ENCODE peak calls at places on chromosomes 6 and 20, in seven cellular contexts. F is HepG2, V is A549, I is K562, Y is HL-60, Q is GM23338, L is GM12878. H is an unnamed sample.

GRCh38 chr20:54025166-54025835 is 45.1 kb downstream of the BCAS1 start:
- DNase-seq in F (no peak), L (no peak), Q (peak; percentile 11), I (no peak), Y (no peak), V (no peak), H (no peak)

GRCh38 chr6:43877463-43878126 is 107.6 kb downstream of the VEGFA start:
- DNase-seq in I (peak; percentile 61), F (no peak), Q (peak; percentile 30), L (no peak), Y (no peak), V (no peak), H (no peak)

GRCh38 chr6:112595201-112595600 is 248.1 kb downstream of the RFPL4B start:
- DNase-seq in L (no peak), Q (no peak), I (no peak), V (no peak), Y (no peak), F (no peak), H (no peak)

GRCh38 chr20:13839421-13840092 is 54.7 kb downstream of the NDUFAF5 start:
- DNase-seq in F (no peak), L (no peak), Y (no peak), V (no peak), I (no peak), Q (no peak), H (no peak)

GRCh38 chr20:16611832-16612231 is 38.6 kb upstream of the KIF16B start:
- DNase-seq in Q (no peak), Y (no peak), V (no peak), L (no peak), F (no peak), I (no peak), H (no peak)

GRCh38 chr20:1012359-1013168 is 10.5 kb upstream of the RSPO4 start:
- DNase-seq in Y (no peak), L (no peak), F (no peak), Q (no peak), V (no peak), I (no peak), H (no peak)

GRCh38 chr6:49342410-49342809 is 120.6 kb downstream of the MMUT start:
- DNase-seq in L (no peak), Y (no peak), V (no peak), F (no peak), Q (peak; percentile 97), I (no peak), H (no peak)

GRCh38 chr20:62945771-62946339 is 6.7 kb upstream of the SLC17A9 start:
- DNase-seq in V (no peak), I (no peak), L (no peak), Q (no peak), Y (no peak), F (no peak), H (no peak)

GRCh38 chr6:35906499-35906846 is 14.4 kb downstream of the SRPK1 start:
- DNase-seq in Q (no peak), I (no peak), Y (no peak), L (no peak), V (no peak), F (no peak), H (no peak)

DNA sequence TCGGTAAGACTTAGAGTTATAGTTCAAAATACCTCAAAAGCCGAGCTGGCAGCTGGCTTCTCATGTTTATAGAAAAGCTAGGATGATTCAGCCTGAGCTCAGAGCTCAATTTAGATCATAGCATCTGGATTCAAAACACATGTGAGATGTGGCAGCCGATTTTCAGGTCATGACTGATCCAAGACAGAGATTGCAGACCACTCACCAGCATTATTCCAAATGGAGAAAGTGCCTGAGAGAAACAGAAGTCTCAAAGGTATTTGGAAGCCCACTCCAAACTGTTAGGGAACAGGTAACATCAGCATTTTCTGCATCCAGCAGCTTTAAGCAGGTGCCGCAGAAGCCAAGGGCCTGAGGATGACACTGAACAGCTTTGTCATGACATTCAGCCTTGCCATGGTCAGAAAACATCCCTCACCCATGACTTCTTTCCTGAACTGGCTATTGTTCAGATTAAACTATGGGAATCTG is 102.2 kb downstream of the BACH2 start:
- DNase-seq in Q (no peak), Y (no peak), I (no peak), L (no peak), V (no peak), F (no peak), H (no peak)
- H3K27ac ChIP-seq in Q (no peak overlapping the region), Y (no peak overlapping the region), I (no peak overlapping the region), L (no peak overlapping the region), V (no peak overlapping the region), F (no peak overlapping the region), H (no peak overlapping the region)

DNA sequence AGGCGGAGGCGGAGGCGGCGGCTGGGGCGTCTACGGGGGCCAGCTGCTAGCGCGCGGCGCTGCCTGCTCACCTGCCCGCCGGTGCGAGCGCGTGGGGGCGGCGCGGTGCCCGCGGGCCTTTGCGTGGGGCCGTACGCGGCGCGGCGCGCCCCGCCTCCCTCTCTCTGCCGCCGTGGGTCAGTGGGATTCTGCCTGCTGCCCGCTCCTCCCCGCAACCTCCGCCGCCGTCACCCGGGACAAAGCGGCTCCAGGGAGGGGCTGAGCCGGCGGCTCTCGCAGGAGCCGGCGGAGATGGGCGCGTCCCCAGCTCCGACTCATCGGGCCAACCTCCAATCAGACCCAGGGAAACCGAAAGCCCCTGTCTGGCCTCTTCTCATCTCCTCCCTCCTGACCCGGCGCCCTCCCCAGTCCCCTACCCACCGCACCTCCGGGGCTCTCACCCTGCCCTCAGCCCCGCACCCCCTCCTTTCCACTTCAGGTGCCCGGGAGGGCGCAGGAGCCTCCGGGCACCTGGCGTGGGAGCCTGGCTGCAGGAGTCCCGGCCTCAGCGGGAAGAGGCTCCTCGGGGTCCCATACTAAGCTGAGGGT is at the start of gene RCAN2:
- DNase-seq in L (no peak), F (peak; percentile 27), I (peak; percentile 15), Y (no peak), Q (peak; percentile 91), V (peak; percentile 15), H (no peak)
- TF ChIP-seq REST in L (no peak), F (no peak), I (no peak), Y (no peak), Q (no peak), V (no peak), H (no peak)

DNA sequence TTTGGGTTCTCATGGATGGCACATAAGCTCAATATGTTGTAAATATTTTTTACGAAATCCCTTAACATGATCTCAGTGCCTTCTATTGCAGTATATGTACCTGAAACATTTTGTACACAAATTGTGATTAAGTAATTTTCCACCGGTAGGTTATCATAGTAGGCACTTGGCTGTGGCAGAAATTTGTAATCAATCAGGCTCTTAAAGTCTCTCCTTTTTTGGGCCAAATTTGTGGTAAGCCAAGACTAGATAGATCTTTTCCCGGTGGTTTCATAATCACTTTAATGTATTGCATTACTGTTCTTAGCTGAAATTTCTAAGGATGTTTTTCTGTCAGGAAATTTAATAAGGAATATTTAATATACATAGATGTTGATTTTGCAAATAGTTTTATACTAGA is 3.1 kb downstream of the PCMT1 start:
- DNase-seq in F (no peak), Q (no peak), V (no peak), I (no peak), L (no peak), Y (peak; percentile 39), H (no peak)
- H3K27ac ChIP-seq in F (no peak overlapping the region), Q (no peak overlapping the region), V (no peak overlapping the region), I (peak overlapping the region; percentile 27), L (no peak overlapping the region), Y (peak overlapping the region; percentile 93), H (no peak overlapping the region)

GRCh38 chr20:44083220-44083933 is 103.6 kb downstream of the JPH2 start:
- DNase-seq in F (no peak), I (no peak), V (no peak), L (no peak), Q (no peak), Y (no peak), H (no peak)
- TF ChIP-seq REST in F (no peak), I (no peak), V (no peak), L (no peak), Q (no peak), Y (no peak), H (no peak)

DNA sequence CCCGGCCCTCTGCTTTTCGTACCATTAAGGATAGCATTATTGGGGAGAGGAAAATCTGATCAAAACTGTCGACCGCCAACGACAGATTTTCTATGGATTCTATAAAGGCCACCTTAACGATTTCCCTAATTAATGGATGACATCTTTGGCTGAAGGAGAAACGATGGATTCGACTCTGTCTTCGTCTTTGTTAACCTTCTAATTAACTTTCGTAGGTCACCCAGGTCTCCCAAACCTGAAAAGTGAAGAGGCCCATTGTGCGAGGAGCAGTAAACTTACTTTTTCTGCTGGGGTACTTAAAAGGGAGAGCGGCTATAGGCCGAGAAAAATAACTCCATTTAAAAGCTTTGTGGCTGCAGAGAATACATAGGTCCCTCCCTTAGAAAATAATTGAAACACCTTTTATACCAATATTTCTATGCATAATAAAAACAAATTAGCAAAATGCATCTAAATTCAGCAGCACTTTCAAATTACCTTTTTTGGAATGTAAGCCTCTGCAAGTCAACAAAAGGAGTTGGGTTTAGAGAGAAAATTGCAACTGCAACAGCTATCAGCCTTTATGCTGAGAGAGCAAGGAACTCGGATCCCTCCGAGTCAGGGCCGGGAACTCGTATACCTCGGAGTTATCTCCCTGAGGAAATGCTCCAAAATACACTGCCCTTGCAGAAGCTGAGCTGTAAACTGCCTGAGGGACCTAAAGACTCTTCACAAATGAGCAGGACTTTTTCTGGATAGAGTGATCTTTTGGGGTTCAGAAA is 31.4 kb upstream of the NR2E1 start:
- DNase-seq in I (no peak), V (no peak), Q (peak; percentile 58), F (no peak), L (no peak), Y (no peak), H (no peak)
- H3K27ac ChIP-seq in I (no peak overlapping the region), V (peak overlapping the region; percentile 33), Q (no peak overlapping the region), F (no peak overlapping the region), L (no peak overlapping the region), Y (no peak overlapping the region), H (peak overlapping the region; percentile 65)

DNA sequence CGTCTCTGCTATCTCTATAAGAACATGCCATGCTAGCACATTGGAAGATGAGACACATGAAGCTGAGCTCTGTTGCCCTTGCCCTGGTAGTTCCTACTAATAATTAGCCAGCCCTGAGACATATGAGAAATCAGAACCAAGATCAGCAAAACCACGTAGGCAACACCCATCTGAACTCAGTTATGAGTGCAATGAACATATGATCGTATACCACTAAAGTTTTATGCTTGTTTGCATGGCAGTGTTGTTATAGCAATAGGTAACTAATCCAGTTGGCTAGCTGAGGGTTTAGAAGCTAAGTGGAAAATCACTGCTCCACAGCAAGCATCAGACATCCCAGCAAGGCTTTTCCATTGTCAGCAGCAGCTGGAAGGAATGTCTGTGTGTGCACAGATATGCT is 180.7 kb downstream of the BTBD3 start:
- DNase-seq in V (no peak), F (no peak), I (no peak), L (no peak), Y (no peak), Q (no peak), H (no peak)
- TF ChIP-seq REST in V (no peak), F (no peak), I (no peak), L (no peak), Y (no peak), Q (no peak), H (no peak)

GRCh38 chr6:1312193-1312443 is 220 bp downstream of the FOXQ1 start:
- DNase-seq in Q (no peak), V (no peak), I (no peak), Y (no peak), L (no peak), F (no peak), H (no peak)
- H3K27ac ChIP-seq in Q (no peak overlapping the region), V (peak overlapping the region; percentile 79), I (no peak overlapping the region), Y (no peak overlapping the region), L (no peak overlapping the region), F (peak overlapping the region; percentile 97), H (peak overlapping the region; percentile 66)

GRCh38 chr6:151121900-151122299 is 117.9 kb upstream of the AKAP12 start:
- DNase-seq in I (no peak), F (no peak), L (no peak), Q (no peak), V (no peak), Y (no peak), H (no peak)
- TF ChIP-seq REST in I (no peak), F (no peak), L (no peak), Q (no peak), V (no peak), Y (no peak), H (no peak)